ENCODE peak calls at places on chromosome X, in ten cellular contexts. G, L, N, B, H, C, S, D, V and O are unnamed samples. For H3K36me3, the result is how much of the 10 kb centered on the place peaks cover.

GRCh38 chrX:129634541-129634940 is 20.2 kb downstream of the APLN start:
- DNase-seq in G (peak), L (no peak), N (no peak), B (no peak), H (no peak), C (no peak), S (no peak), D (no peak), V (no peak), O (no peak)

GRCh38 chrX:23782863-23783568 is at the start of gene SAT1:
- DNase-seq in G (peak), L (peak), N (peak), B (peak), H (peak), C (peak), S (peak), D (peak), V (peak), O (peak)

GRCh38 chrX:48920713-48921104 is 1.9 kb upstream of the PIM2 start:
- DNase-seq in G (no peak), L (no peak), N (no peak), B (no peak), H (no peak), C (no peak), S (no peak), D (no peak), V (no peak), O (no peak)

GRCh38 chrX:70755850-70756249 is 152.7 kb downstream of the TEX11 start:
- DNase-seq in G (peak), L (peak), N (no peak), B (no peak), H (peak), C (no peak), S (peak), D (no peak), V (no peak), O (no peak)

GRCh38 chrX:9340619-9341304 is 124.1 kb upstream of the TBL1X start:
- DNase-seq in G (peak), L (no peak), N (peak), B (no peak), H (peak), C (no peak), S (peak), D (peak), V (peak), O (peak)

GRCh38 chrX:9923357-9923756 is 43.8 kb upstream of the CLDN34 start:
- DNase-seq in G (no peak), L (no peak), N (no peak), B (no peak), H (no peak), C (no peak), S (no peak), D (peak), V (no peak), O (no peak)

GRCh38 chrX:104335765-104336164 is 81.0 kb upstream of the ESX1 start:
- DNase-seq in G (no peak), L (no peak), N (no peak), B (no peak), H (no peak), C (no peak), S (no peak), D (peak), V (no peak), O (no peak)

GRCh38 chrX:103730746-103731508 is 20.2 kb downstream of the TMEM31 start:
- DNase-seq in G (no peak), L (no peak), N (no peak), B (no peak), H (no peak), C (no peak), S (no peak), D (peak), V (peak), O (no peak)

GRCh38 chrX:130091976-130092522 is 18.2 kb downstream of the ELF4 start:
- DNase-seq in G (peak), L (no peak), N (no peak), B (no peak), H (peak), C (no peak), S (peak), D (no peak), V (peak), O (peak)

GRCh38 chrX:12149670-12150407 is 11.6 kb downstream of the FRMPD4 start:
- DNase-seq in G (no peak), L (no peak), N (no peak), B (no peak), H (no peak), C (no peak), S (no peak), D (no peak), V (no peak), O (no peak)

GRCh38 chrX:114152130-114152529 is 431.8 kb upstream of the HTR2C start:
- DNase-seq in G (no peak), L (no peak), N (no peak), B (no peak), H (no peak), C (no peak), S (no peak), D (peak), V (no peak), O (no peak)

DNA sequence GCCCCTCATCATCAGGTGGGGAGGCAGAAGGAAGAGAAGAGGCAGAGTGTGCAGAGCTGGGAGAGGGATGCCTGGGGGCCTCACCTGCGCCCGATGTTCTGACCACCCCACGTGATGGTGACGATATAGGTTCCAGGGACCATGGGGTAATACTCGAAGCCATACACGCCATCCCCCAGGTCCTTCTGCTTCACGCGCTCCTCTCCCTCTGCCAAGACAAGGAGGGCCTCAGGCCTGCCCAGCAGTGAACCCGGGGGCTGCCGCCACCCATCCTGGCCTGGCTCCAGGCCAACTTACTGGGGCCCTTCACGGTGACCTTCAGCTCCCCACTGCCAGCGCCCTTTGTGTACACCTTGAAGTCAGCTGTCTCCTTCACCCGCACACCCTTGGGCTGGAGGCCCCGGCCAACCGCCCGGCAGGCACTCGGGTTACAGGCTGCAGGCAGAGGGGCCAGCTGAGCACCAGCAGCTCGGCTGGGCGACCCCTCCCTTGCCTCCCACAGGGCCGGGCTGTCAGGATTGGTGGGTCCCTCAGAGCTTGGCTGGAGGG is 9.3 kb downstream of the FLNA start:
- DNase-seq in G (no peak), L (no peak), N (no peak), B (no peak), H (no peak), C (peak), S (no peak), D (no peak), V (no peak), O (no peak)
- H3K36me3 ChIP-seq in G (under half), L (under half), N (under half), B (under half), H (under half), C (half or more), S (half or more), D (half or more), V (half or more), O (under half)

DNA sequence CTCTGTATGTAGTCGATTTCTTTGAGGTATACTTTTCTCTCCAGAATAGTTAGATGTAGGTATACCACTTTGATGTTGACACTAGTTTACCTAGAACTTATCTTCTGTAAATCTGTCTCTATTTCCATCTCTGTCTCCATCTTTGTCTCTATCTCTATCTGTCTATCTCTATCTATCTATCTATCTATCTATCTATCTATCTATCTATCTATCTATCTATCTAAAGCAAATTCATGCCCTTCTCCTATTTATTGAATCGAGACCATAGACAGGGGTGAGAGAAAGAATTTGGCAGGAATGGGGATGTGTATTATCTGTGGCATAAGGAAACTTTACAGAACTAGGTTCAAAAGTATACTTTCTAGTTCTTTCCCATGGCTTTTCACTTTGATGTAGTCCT is 21.4 kb downstream of the HPRT1 start:
- DNase-seq in G (no peak), L (no peak), N (no peak), B (no peak), H (no peak), C (no peak), S (no peak), D (no peak), V (no peak), O (no peak)
- H3K36me3 ChIP-seq in G (under half), L (under half), N (under half), B (under half), H (under half), C (under half), S (under half), D (under half), V (under half), O (under half)

GRCh38 chrX:13763489-13763888 is 28.9 kb downstream of the OFD1 start:
- DNase-seq in G (peak), L (no peak), N (no peak), B (peak), H (no peak), C (no peak), S (no peak), D (no peak), V (peak), O (peak)

GRCh38 chrX:13762015-13762414 is 27.5 kb downstream of the OFD1 start:
- DNase-seq in G (peak), L (no peak), N (no peak), B (no peak), H (no peak), C (no peak), S (no peak), D (no peak), V (no peak), O (no peak)

GRCh38 chrX:13760428-13760827 is 25.9 kb downstream of the OFD1 start:
- DNase-seq in G (no peak), L (no peak), N (no peak), B (no peak), H (no peak), C (peak), S (no peak), D (no peak), V (no peak), O (no peak)

GRCh38 chrX:13759152-13759718 is 24.7 kb downstream of the OFD1 start:
- DNase-seq in G (no peak), L (no peak), N (no peak), B (no peak), H (no peak), C (no peak), S (no peak), D (no peak), V (no peak), O (no peak)

GRCh38 chrX:13761606-13762005 is 27.1 kb downstream of the OFD1 start:
- DNase-seq in G (peak), L (no peak), N (no peak), B (no peak), H (no peak), C (no peak), S (no peak), D (peak), V (no peak), O (no peak)
- H3K36me3 ChIP-seq in G (under half), L (under half), N (under half), B (under half), H (under half), C (half or more), S (under half), D (half or more), V (under half), O (half or more)

DNA sequence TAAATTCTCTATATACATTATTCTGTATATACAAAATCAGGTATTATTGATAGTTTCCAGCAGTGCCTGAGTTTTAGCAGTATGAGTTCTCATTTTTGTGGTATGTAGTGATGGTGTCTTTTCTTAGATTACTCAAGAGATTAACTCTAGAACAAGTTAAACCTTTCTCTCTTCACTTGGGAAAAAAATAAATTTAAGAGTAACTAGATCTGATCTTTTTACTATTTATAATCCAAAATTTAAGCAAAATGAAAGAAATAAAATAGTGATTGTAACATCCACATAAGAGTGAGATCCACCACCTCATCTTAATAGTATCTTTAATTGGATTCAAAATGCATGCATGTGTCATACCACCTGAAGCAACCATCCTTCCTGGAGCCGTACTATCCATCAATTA is 124.1 kb upstream of the DDX3X start:
- DNase-seq in G (no peak), L (no peak), N (no peak), B (no peak), H (no peak), C (no peak), S (no peak), D (no peak), V (no peak), O (no peak)
- H3K36me3 ChIP-seq in G (under half), L (under half), N (under half), B (under half), H (under half), C (under half), S (under half), D (half or more), V (half or more), O (half or more)

DNA sequence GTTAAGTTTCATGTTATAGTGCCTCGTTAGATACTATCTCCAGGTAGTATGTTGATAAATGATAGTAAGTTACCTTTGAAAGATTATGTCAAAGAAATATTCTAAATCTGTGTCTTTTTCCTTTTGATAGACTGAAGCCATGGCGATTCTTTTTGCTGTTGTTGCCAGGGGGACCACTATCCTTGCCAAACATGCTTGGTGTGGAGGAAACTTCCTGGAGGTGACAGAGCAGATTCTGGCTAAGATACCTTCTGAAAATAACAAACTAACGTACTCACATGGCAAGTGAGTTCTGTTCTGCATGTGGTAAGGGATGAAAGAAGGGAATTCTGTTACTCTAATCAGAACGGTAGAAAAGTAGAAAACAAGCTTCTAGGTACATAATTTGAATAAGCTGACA is 8.2 kb downstream of the VAMP7 start:
- DNase-seq in G (no peak), L (no peak), N (no peak), B (no peak), H (no peak), C (no peak), S (no peak), D (no peak), V (no peak), O (no peak)
- H3K36me3 ChIP-seq in G (under half), L (under half), N (under half), B (under half), H (under half), C (under half), S (under half), D (under half), V (under half), O (under half)

GRCh38 chrX:40057405-40057804 is 40.4 kb downstream of the BCOR start:
- DNase-seq in G (no peak), L (no peak), N (no peak), B (no peak), H (no peak), C (no peak), S (no peak), D (no peak), V (no peak), O (no peak)

GRCh38 chrX:40058719-40059118 is 39.0 kb downstream of the BCOR start:
- DNase-seq in G (no peak), L (no peak), N (no peak), B (peak), H (no peak), C (no peak), S (no peak), D (no peak), V (no peak), O (no peak)

GRCh38 chrX:40055495-40055894 is 42.3 kb downstream of the BCOR start:
- DNase-seq in G (no peak), L (no peak), N (no peak), B (no peak), H (no peak), C (no peak), S (no peak), D (no peak), V (no peak), O (no peak)

GRCh38 chrX:40056420-40056819 is 41.3 kb downstream of the BCOR start:
- DNase-seq in G (no peak), L (no peak), N (no peak), B (no peak), H (no peak), C (no peak), S (no peak), D (no peak), V (no peak), O (no peak)

GRCh38 chrX:40054793-40055192 is 43.0 kb downstream of the BCOR start:
- DNase-seq in G (no peak), L (no peak), N (no peak), B (no peak), H (no peak), C (no peak), S (no peak), D (no peak), V (no peak), O (no peak)
- H3K36me3 ChIP-seq in G (under half), L (half or more), N (under half), B (under half), H (under half), C (half or more), S (under half), D (under half), V (half or more), O (half or more)

DNA sequence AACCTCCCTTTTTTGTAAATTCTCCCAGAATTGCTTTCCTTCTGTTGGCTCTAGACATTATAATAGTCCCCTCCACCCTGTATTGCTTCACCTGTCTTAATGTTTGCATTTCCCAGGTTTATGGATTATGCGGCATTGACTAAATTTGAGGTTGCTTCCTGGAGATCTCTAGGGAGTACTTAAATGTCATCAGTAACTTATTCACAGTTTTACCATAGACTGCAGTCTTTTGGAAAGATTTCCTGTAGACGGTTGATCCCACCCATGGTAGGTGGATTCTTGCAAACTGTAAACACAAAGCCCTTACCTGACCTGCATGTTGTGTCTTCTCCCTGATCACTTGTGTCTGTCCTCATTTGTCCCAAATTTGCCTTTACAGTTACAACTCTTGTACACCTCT is 6.2 kb upstream of the NOX1 start:
- DNase-seq in G (no peak), L (no peak), N (no peak), B (no peak), H (no peak), C (no peak), S (no peak), D (no peak), V (no peak), O (no peak)
- H3K36me3 ChIP-seq in G (under half), L (under half), N (under half), B (under half), H (under half), C (under half), S (under half), D (under half), V (under half), O (under half)

GRCh38 chrX:95628796-95629195 is 1055.8 kb upstream of the DIAPH2 start:
- DNase-seq in G (no peak), L (no peak), N (no peak), B (no peak), H (no peak), C (no peak), S (no peak), D (no peak), V (no peak), O (no peak)

GRCh38 chrX:95629737-95630136 is 1054.9 kb upstream of the DIAPH2 start:
- DNase-seq in G (peak), L (no peak), N (no peak), B (no peak), H (no peak), C (no peak), S (no peak), D (no peak), V (no peak), O (no peak)

DNA sequence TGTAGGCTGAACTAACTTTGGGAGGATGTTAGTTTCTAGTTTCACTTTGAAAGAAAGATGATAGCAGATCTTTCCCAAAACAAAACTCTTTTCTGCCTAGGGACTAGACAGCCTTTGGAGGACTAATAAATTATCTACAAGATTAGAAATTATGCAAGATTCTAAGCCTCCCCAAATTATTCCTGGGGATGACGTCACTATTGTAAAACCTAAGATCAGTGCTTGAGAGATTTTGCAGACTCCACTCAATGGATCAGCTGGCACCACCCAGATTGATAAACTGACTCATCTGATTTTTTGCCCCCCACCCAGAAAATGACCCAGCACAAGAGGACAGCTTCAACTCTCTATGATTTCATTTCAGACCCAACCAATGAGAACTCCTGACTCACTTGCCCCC is 1057.9 kb upstream of the DIAPH2 start:
- DNase-seq in G (no peak), L (no peak), N (no peak), B (no peak), H (no peak), C (no peak), S (no peak), D (no peak), V (no peak), O (no peak)
- H3K36me3 ChIP-seq in G (under half), L (under half), N (under half), B (under half), H (under half), C (under half), S (under half), D (under half), V (under half), O (under half)

GRCh38 chrX:40078489-40079288 is 19.1 kb downstream of the BCOR start:
- DNase-seq in G (no peak), L (no peak), N (no peak), B (no peak), H (no peak), C (no peak), S (no peak), D (no peak), V (no peak), O (no peak)
- H3K36me3 ChIP-seq in G (under half), L (under half), N (under half), B (under half), H (under half), C (under half), S (under half), D (under half), V (under half), O (under half)

GRCh38 chrX:1430451-1430850 is 22.3 kb downstream of the ASMTL start:
- DNase-seq in G (no peak), L (no peak), N (peak), B (no peak), H (no peak), C (no peak), S (no peak), D (no peak), V (no peak), O (no peak)
- H3K36me3 ChIP-seq in G (under half), L (under half), N (under half), B (under half), H (under half), C (under half), S (under half), D (under half), V (half or more), O (under half)